ENCODE peak calls at places on chromosomes 6 and 20, in seven cellular contexts. T is heart left ventricle, L is ovary, Y is lower leg skin, C is H1, J is IMR-90, V is tibial nerve. W is an unnamed sample.

GRCh38 chr6:85006362-85006761 is 242.0 kb upstream of the TBX18 start:
- DNase-seq in T (no peak), L (no peak), Y (no peak), C (no peak), J (no peak), V (no peak), W (no peak)

GRCh38 chr20:6490849-6491248 is 276.6 kb upstream of the BMP2 start:
- DNase-seq in T (no peak), L (no peak), Y (no peak), C (no peak), J (no peak), V (no peak), W (no peak)

GRCh38 chr6:104633125-104633524 is 226.6 kb downstream of the HACE1 start:
- DNase-seq in T (no peak), L (no peak), Y (no peak), C (no peak), J (no peak), V (no peak), W (no peak)

GRCh38 chr20:41047975-41048305 is 19.3 kb downstream of the TOP1 start:
- DNase-seq in T (no peak), L (no peak), Y (no peak), C (no peak), J (no peak), V (no peak), W (no peak)

GRCh38 chr6:35426074-35426473 is 26.1 kb upstream of the FANCE start:
- DNase-seq in T (no peak), L (no peak), Y (no peak), C (no peak), J (no peak), V (no peak), W (no peak)

GRCh38 chr20:21557246-21557982 is 43.5 kb upstream of the NKX2-2 start:
- DNase-seq in T (no peak), L (no peak), Y (peak), C (no peak), J (no peak), V (no peak), W (no peak)

GRCh38 chr6:121817141-121817540 is 381.7 kb downstream of the GJA1 start:
- DNase-seq in T (no peak), L (no peak), Y (no peak), C (no peak), J (peak), V (no peak), W (no peak)

GRCh38 chr6:57255451-57256181 is 33.5 kb upstream of the RAB23 start:
- DNase-seq in T (no peak), L (no peak), Y (no peak), C (no peak), J (no peak), V (no peak), W (no peak)

GRCh38 chr20:47620808-47621805 is 119.4 kb downstream of the NCOA3 start:
- DNase-seq in T (no peak), L (no peak), Y (no peak), C (no peak), J (peak), V (peak), W (no peak)

GRCh38 chr20:34703061-34703572 is 1.0 kb upstream of the TP53INP2 start:
- DNase-seq in T (no peak), L (no peak), Y (no peak), C (no peak), J (no peak), V (no peak), W (no peak)

GRCh38 chr6:134351615-134352474 is 33.9 kb upstream of the SGK1 start:
- DNase-seq in T (no peak), L (no peak), Y (no peak), C (no peak), J (peak), V (no peak), W (no peak)

GRCh38 chr6:170436209-170436809 is 116.8 kb downstream of the PSMB1 start:
- DNase-seq in T (no peak), L (no peak), Y (no peak), C (no peak), J (no peak), V (no peak), W (no peak)

GRCh38 chr6:158024566-158025297 is 43.1 kb downstream of the SYNJ2 start:
- DNase-seq in T (peak), L (no peak), Y (no peak), C (no peak), J (peak), V (no peak), W (no peak)

GRCh38 chr20:57031867-57032355 is 234.5 kb downstream of the BMP7 start:
- DNase-seq in T (no peak), L (no peak), Y (no peak), C (no peak), J (no peak), V (no peak), W (no peak)

GRCh38 chr6:137248702-137249101 is 29.5 kb upstream of the IFNGR1 start:
- DNase-seq in T (no peak), L (no peak), Y (no peak), C (no peak), J (no peak), V (no peak), W (no peak)

GRCh38 chr6:133891814-133892443 is 3.0 kb downstream of the TCF21 start:
- DNase-seq in T (no peak), L (no peak), Y (no peak), C (no peak), J (no peak), V (no peak), W (no peak)

GRCh38 chr6:144173971-144174370 is 23.7 kb downstream of the STX11 start:
- DNase-seq in T (no peak), L (no peak), Y (no peak), C (no peak), J (no peak), V (no peak), W (no peak)

GRCh38 chr6:170200458-170200891 is 90.4 kb downstream of the DLL1 start:
- DNase-seq in T (no peak), L (no peak), Y (no peak), C (no peak), J (peak), V (peak), W (no peak)

GRCh38 chr20:13819885-13820645 is 35.2 kb downstream of the NDUFAF5 start:
- DNase-seq in T (no peak), L (peak), Y (no peak), C (no peak), J (peak), V (no peak), W (peak)

GRCh38 chr6:121515615-121516265 is 80.3 kb downstream of the GJA1 start:
- DNase-seq in T (no peak), L (no peak), Y (no peak), C (no peak), J (peak), V (no peak), W (no peak)

GRCh38 chr6:107823047-107823557 is 1.0 kb downstream of the SCML4 start:
- DNase-seq in T (no peak), L (no peak), Y (no peak), C (no peak), J (no peak), V (no peak), W (no peak)

GRCh38 chr6:53585208-53585903 is 40.5 kb upstream of the GCLC start:
- DNase-seq in T (no peak), L (no peak), Y (no peak), C (no peak), J (no peak), V (no peak), W (no peak)

GRCh38 chr6:49499121-49499520 is 602 bp upstream of the GLYATL3 start:
- DNase-seq in T (no peak), L (no peak), Y (no peak), C (no peak), J (no peak), V (no peak), W (no peak)

GRCh38 chr6:151025076-151025475 is 159.6 kb downstream of the MTHFD1L start:
- DNase-seq in T (no peak), L (no peak), Y (peak), C (no peak), J (no peak), V (no peak), W (no peak)

GRCh38 chr20:18906046-18906445 is 92.5 kb downstream of the SCP2D1 start:
- DNase-seq in T (no peak), L (no peak), Y (no peak), C (no peak), J (no peak), V (no peak), W (no peak)

GRCh38 chr6:150410906-150411305 is 42.1 kb downstream of the IYD start:
- DNase-seq in T (no peak), L (no peak), Y (no peak), C (no peak), J (no peak), V (no peak), W (no peak)

GRCh38 chr20:9241721-9242427 is 173.0 kb downstream of the PLCB4 start:
- DNase-seq in T (no peak), L (no peak), Y (no peak), C (no peak), J (peak), V (no peak), W (no peak)

GRCh38 chr20:62387993-62388635 is 1.2 kb downstream of the RPS21 start:
- DNase-seq in T (no peak), L (no peak), Y (no peak), C (no peak), J (no peak), V (no peak), W (no peak)

GRCh38 chr20:62389601-62390087 is 2.7 kb downstream of the RPS21 start:
- DNase-seq in T (no peak), L (no peak), Y (no peak), C (no peak), J (no peak), V (no peak), W (no peak)

GRCh38 chr20:62390306-62391164 is 3.6 kb downstream of the RPS21 start:
- DNase-seq in T (no peak), L (no peak), Y (no peak), C (no peak), J (no peak), V (no peak), W (no peak)

GRCh38 chr20:62387219-62387913 is 463 bp downstream of the RPS21 start:
- DNase-seq in T (no peak), L (no peak), Y (no peak), C (no peak), J (no peak), V (no peak), W (no peak)

DNA sequence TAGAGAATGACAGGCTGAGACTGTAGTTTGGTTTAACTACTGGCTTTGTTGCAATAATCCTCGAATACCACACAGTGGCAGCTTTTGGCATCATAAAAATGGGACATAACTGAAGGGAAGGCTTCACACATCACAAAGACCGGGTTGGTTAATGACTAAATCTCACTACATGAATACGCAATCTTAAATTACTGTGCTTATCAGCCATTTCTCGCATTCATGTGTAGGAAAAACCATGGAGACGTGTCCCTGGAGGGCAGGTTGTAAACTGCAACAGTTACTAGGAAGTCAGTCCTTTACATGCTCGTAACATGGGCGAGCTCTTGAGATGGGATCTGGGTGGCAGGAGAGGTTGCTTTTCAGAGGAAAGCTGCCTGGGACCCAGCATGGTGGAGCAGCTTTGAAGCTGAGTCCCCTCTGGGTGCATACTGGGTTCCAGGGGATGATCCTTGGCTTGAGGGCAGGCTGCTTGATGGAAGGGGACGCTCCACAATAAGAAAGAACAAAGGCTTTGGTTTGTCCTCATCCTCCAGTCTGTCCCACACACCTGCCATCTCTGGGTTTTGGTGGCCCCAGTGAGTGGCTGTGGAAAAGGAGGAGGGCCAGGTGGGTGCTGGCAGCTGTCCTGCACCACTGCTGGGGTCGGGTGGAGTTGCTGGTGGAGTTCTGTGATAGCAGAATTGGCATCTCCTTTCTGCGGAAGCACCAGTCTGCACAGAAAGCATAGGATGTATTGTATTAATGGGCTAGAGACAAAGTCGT is 2.1 kb downstream of the RPS21 start:
- DNase-seq in T (no peak), L (no peak), Y (no peak), C (no peak), J (no peak), V (no peak), W (no peak)
- TF ChIP-seq POLR2A in T (no peak), L (no peak), Y (no peak), C (peak), J (no peak), V (no peak), W (no peak)

DNA sequence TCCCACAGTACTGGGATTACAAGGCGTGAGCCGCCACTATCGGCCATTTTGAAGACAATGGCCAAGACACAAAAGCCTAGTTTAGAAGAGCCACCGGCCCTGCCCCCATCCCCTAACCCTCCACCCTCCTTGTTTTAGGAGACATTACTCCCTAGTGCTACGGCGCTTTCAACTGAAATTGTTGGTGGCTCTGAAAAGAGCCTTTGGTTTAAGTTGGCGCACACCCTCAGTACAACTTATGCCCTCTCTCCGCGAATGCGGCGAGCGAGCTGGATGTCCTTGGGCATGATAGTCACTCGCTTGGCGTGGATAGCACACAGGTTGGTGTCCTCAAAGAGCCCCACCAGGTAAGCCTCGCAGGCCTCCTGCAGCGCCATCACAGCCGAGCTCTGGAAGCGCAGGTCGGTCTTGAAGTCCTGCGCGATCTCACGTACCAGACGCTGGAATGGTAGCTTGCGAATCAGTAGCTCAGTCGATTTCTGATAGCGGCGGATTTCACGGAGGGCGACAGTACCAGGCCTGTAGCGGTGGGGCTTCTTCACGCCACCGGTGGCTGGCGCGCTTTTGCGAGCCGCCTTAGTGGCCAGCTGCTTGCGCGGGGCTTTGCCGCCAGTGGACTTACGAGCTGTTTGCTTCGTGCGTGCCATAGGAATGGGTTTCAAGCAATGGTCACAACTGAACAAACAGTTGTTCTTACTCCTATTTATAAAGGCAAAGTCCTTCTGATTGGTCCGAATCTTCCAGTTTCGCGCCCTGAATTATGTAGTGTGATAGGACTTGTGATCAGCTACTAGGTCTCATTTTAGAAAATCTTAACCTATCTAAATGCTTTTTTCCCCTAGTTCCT is 114.8 kb upstream of the BTN3A2 start:
- DNase-seq in T (peak), L (no peak), Y (peak), C (no peak), J (peak), V (peak), W (no peak)
- TF ChIP-seq POLR2A in T (no peak), L (no peak), Y (no peak), C (peak), J (peak), V (no peak), W (peak)

GRCh38 chr6:44063561-44064059 is 63.6 kb downstream of the MRPL14 start:
- DNase-seq in T (no peak), L (no peak), Y (no peak), C (no peak), J (no peak), V (no peak), W (no peak)

GRCh38 chr6:44062771-44063560 is 64.3 kb downstream of the MRPL14 start:
- DNase-seq in T (no peak), L (no peak), Y (no peak), C (no peak), J (no peak), V (no peak), W (no peak)

GRCh38 chr6:44065443-44066115 is 61.7 kb downstream of the MRPL14 start:
- DNase-seq in T (no peak), L (no peak), Y (no peak), C (no peak), J (peak), V (no peak), W (no peak)

GRCh38 chr6:44064089-44064947 is 62.9 kb downstream of the MRPL14 start:
- DNase-seq in T (no peak), L (no peak), Y (no peak), C (no peak), J (peak), V (peak), W (peak)

DNA sequence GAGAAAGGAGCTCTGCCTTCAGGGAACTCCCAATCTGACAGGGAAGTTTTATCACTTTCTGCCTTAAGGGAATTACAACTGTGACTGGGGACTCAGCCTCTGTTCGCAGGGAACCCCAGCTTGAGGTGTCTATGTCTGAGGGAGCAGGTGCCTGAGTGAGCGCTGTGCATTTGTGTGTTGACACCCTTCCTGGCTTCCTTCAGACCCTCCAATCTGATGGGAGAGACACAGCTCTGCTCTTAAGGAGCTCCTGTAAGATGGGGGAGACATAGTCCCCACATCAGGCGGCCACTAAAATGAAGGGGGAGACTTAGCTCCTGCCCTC is 62.3 kb downstream of the MRPL14 start:
- DNase-seq in T (no peak), L (no peak), Y (no peak), C (no peak), J (no peak), V (no peak), W (no peak)
- TF ChIP-seq POLR2A in T (no peak), L (no peak), Y (no peak), C (no peak), J (no peak), V (no peak), W (no peak)

GRCh38 chr20:49982346-49983122 is at the start of gene SNAI1:
- DNase-seq in T (peak), L (peak), Y (peak), C (no peak), J (peak), V (peak), W (peak)
- TF ChIP-seq POLR2A in T (no peak), L (peak), Y (no peak), C (peak), J (peak), V (peak), W (peak)

GRCh38 chr20:64119681-64120341 is 12.4 kb upstream of the NPBWR2 start:
- DNase-seq in T (peak), L (no peak), Y (peak), C (no peak), J (no peak), V (no peak), W (no peak)
- TF ChIP-seq POLR2A in T (no peak), L (no peak), Y (no peak), C (no peak), J (no peak), V (no peak), W (no peak)

GRCh38 chr6:155040154-155040553 is 45.0 kb downstream of the TIAM2 start:
- DNase-seq in T (no peak), L (no peak), Y (no peak), C (no peak), J (no peak), V (no peak), W (no peak)
- TF ChIP-seq POLR2A in T (no peak), L (no peak), Y (no peak), C (no peak), J (no peak), V (no peak), W (no peak)

GRCh38 chr6:31403283-31403989 is at the start of gene MICA:
- DNase-seq in T (peak), L (peak), Y (peak), C (peak), J (peak), V (peak), W (peak)
- TF ChIP-seq POLR2A in T (no peak), L (no peak), Y (no peak), C (no peak), J (peak), V (peak), W (peak)

GRCh38 chr20:44401770-44402390 is 46.4 kb downstream of the HNF4A start:
- DNase-seq in T (no peak), L (no peak), Y (no peak), C (no peak), J (no peak), V (no peak), W (no peak)

GRCh38 chr20:44400671-44401051 is 45.2 kb downstream of the HNF4A start:
- DNase-seq in T (peak), L (no peak), Y (no peak), C (no peak), J (no peak), V (no peak), W (no peak)

GRCh38 chr20:44402391-44403193 is 47.1 kb downstream of the HNF4A start:
- DNase-seq in T (peak), L (no peak), Y (no peak), C (no peak), J (no peak), V (no peak), W (peak)

GRCh38 chr20:44399446-44399845 is 43.9 kb downstream of the HNF4A start:
- DNase-seq in T (no peak), L (no peak), Y (no peak), C (no peak), J (no peak), V (no peak), W (no peak)

DNA sequence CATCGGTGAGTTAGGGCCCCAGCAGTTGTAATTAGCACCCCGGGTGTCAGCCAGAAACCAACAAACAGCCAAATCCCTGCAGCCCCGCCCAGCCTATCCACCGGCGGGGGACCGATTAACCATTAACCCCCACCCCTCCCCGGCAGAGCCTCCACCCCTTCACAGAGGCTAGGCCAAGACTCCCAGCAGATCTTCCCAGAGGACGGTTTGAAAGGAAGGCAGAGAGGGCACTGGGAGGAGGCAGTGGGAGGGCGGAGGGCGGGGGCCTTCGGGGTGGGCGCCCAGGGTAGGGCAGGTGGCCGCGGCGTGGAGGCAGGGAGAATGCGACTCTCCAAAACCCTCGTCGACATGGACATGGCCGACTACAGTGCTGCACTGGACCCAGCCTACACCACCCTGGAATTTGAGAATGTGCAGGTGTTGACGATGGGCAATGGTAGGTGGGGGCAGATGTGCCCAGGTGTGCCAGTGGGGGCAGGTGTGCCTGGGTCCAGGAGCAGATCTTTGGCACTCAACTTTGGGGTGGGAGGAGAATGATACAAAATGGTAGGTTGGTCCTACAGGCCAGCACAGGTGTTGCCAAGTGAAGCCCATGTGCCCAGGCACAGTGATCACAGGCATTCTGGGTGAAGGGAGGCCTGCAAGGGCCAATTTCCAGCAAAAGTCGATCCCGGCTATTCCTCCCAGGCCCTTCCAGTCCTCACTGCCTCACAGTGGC is 45.7 kb downstream of the HNF4A start:
- DNase-seq in T (peak), L (no peak), Y (no peak), C (no peak), J (no peak), V (no peak), W (no peak)
- TF ChIP-seq POLR2A in T (no peak), L (no peak), Y (no peak), C (no peak), J (no peak), V (no peak), W (no peak)

W was measured in H54.